ENCODE peak calls at places on chromosome 17, in ten cellular contexts. K is prostate gland, W is osteocyte, V is dorsolateral prefrontal cortex, G is heart left ventricle, S is heart right ventricle, Q is upper lobe of right lung, Z is HCT116, R is psoas muscle, I is hepatocyte. O is an unnamed sample.

GRCh38 chr17:54694287-54694887 is 206.3 kb upstream of the TOM1L1 start:
- DNase-seq in K (no peak), W (no peak), V (no peak), G (no peak), S (no peak), Q (no peak), Z (no peak), R (no peak), I (no peak), O (no peak)

GRCh38 chr17:42519546-42520444 is 16.2 kb upstream of the NAGLU start:
- DNase-seq in K (peak), W (peak), V (peak), G (peak), S (peak), Q (peak), Z (peak), R (peak), I (peak), O (peak)

GRCh38 chr17:67730706-67731105 is 13.0 kb downstream of the NOL11 start:
- DNase-seq in K (no peak), W (no peak), V (no peak), G (no peak), S (no peak), Q (no peak), Z (no peak), R (no peak), I (no peak), O (no peak)

GRCh38 chr17:75531724-75532090 is 6.2 kb downstream of the LLGL2 start:
- DNase-seq in K (no peak), W (no peak), V (no peak), G (no peak), S (no peak), Q (peak), Z (peak), R (no peak), I (peak), O (peak)

GRCh38 chr17:74123350-74123749 is 80.1 kb upstream of the RPL38 start:
- DNase-seq in K (no peak), W (no peak), V (peak), G (no peak), S (no peak), Q (peak), Z (no peak), R (no peak), I (no peak), O (no peak)

GRCh38 chr17:78273813-78274212 is 42.4 kb downstream of the TMEM235 start:
- DNase-seq in K (no peak), W (no peak), V (no peak), G (no peak), S (no peak), Q (no peak), Z (no peak), R (no peak), I (peak), O (no peak)

GRCh38 chr17:48107137-48108055 is at the start of gene SNX11:
- DNase-seq in K (peak), W (peak), V (peak), G (peak), S (peak), Q (peak), Z (peak), R (peak), I (peak), O (peak)

GRCh38 chr17:32503251-32504165 is 16.7 kb downstream of the CDK5R1 start:
- DNase-seq in K (no peak), W (no peak), V (no peak), G (no peak), S (no peak), Q (peak), Z (no peak), R (no peak), I (no peak), O (no peak)

GRCh38 chr17:76404976-76405563 is 20.7 kb downstream of the SPHK1 start:
- DNase-seq in K (no peak), W (no peak), V (no peak), G (no peak), S (peak), Q (no peak), Z (no peak), R (peak), I (no peak), O (no peak)

GRCh38 chr17:76416447-76416846 is 32.0 kb downstream of the SPHK1 start:
- DNase-seq in K (no peak), W (no peak), V (no peak), G (no peak), S (no peak), Q (peak), Z (no peak), R (no peak), I (no peak), O (no peak)

GRCh38 chr17:66040402-66040801 is 151.5 kb downstream of the CEP112 start:
- DNase-seq in K (no peak), W (no peak), V (no peak), G (no peak), S (peak), Q (no peak), Z (peak), R (no peak), I (no peak), O (peak)

GRCh38 chr17:45338023-45338781 is 21.4 kb upstream of the MAP3K14 start:
- DNase-seq in K (no peak), W (no peak), V (no peak), G (peak), S (peak), Q (peak), Z (no peak), R (peak), I (no peak), O (no peak)

GRCh38 chr17:52827526-52827925 is 669.0 kb upstream of the CA10 start:
- DNase-seq in K (peak), W (no peak), V (no peak), G (no peak), S (no peak), Q (no peak), Z (no peak), R (no peak), I (no peak), O (no peak)

GRCh38 chr17:66684256-66684655 is 150.7 kb upstream of the CACNG5 start:
- DNase-seq in K (no peak), W (peak), V (no peak), G (no peak), S (no peak), Q (no peak), Z (no peak), R (no peak), I (peak), O (no peak)

GRCh38 chr17:40310882-40311391 is 2.0 kb downstream of the RARA start:
- DNase-seq in K (no peak), W (no peak), V (no peak), G (peak), S (peak), Q (no peak), Z (no peak), R (peak), I (no peak), O (peak)

GRCh38 chr17:76635659-76636360 is 7.7 kb downstream of the ST6GALNAC1 start:
- DNase-seq in K (no peak), W (no peak), V (no peak), G (no peak), S (no peak), Q (no peak), Z (no peak), R (no peak), I (no peak), O (no peak)

GRCh38 chr17:76659928-76660614 is 16.5 kb upstream of the ST6GALNAC1 start:
- DNase-seq in K (no peak), W (no peak), V (no peak), G (no peak), S (no peak), Q (no peak), Z (no peak), R (no peak), I (no peak), O (peak)

GRCh38 chr17:41516147-41516827 is 2.4 kb downstream of the KRT15 start:
- DNase-seq in K (no peak), W (no peak), V (no peak), G (no peak), S (no peak), Q (no peak), Z (no peak), R (no peak), I (no peak), O (no peak)

GRCh38 chr17:73283841-73284282 is 22.2 kb upstream of the CPSF4L start:
- DNase-seq in K (no peak), W (no peak), V (no peak), G (peak), S (no peak), Q (no peak), Z (no peak), R (no peak), I (no peak), O (no peak)

GRCh38 chr17:53150101-53150698 is 672.5 kb upstream of the KIF2B start:
- DNase-seq in K (no peak), W (no peak), V (no peak), G (no peak), S (no peak), Q (no peak), Z (no peak), R (no peak), I (peak), O (no peak)

GRCh38 chr17:67628580-67629013 is 89.1 kb upstream of the NOL11 start:
- DNase-seq in K (no peak), W (no peak), V (no peak), G (no peak), S (peak), Q (peak), Z (no peak), R (no peak), I (no peak), O (no peak)

GRCh38 chr17:3969963-3970362 is 5.7 kb upstream of the ATP2A3 start:
- DNase-seq in K (no peak), W (no peak), V (no peak), G (no peak), S (no peak), Q (no peak), Z (no peak), R (no peak), I (no peak), O (no peak)

GRCh38 chr17:64418506-64419339 is 28.1 kb upstream of the PECAM1 start:
- DNase-seq in K (no peak), W (no peak), V (no peak), G (no peak), S (no peak), Q (peak), Z (peak), R (no peak), I (peak), O (peak)

GRCh38 chr17:74461646-74462045 is 4.8 kb upstream of the CD300A start:
- DNase-seq in K (no peak), W (no peak), V (no peak), G (no peak), S (no peak), Q (no peak), Z (no peak), R (no peak), I (no peak), O (no peak)

GRCh38 chr17:59353936-59354755 is 22.7 kb downstream of the YPEL2 start:
- DNase-seq in K (no peak), W (no peak), V (no peak), G (no peak), S (no peak), Q (no peak), Z (no peak), R (no peak), I (no peak), O (no peak)

GRCh38 chr17:47335101-47335936 is 11.6 kb downstream of the EFCAB13 start:
- DNase-seq in K (no peak), W (no peak), V (no peak), G (no peak), S (no peak), Q (no peak), Z (no peak), R (no peak), I (no peak), O (no peak)

GRCh38 chr17:65446838-65447526 is 114.5 kb downstream of the AXIN2 start:
- DNase-seq in K (no peak), W (no peak), V (no peak), G (no peak), S (no peak), Q (no peak), Z (no peak), R (peak), I (no peak), O (no peak)

GRCh38 chr17:41523787-41524186 is 4.3 kb downstream of the KRT19 start:
- DNase-seq in K (no peak), W (no peak), V (no peak), G (no peak), S (no peak), Q (no peak), Z (peak), R (no peak), I (no peak), O (peak)

DNA sequence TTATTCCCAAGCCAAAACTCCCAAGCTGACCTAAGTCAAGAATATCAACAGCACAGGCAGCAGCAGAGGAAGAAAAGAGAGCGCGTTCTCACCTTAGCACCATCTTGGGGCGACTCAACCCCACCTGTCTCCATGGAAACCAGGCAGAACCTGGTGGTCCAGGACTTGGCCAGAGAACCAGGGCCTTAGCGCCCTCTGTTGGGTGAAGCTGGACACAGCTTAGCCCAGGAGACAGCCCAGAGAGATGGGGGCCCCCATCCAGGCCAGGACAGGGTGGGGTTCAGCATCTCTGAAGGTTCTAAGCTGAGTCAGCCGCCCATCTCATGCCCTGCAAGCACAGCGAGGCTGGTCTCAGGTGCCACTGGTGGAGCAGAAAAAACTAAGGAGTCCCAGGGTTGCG is 60.1 kb upstream of the TMEM132E start:
- DNase-seq in K (no peak), W (no peak), V (no peak), G (no peak), S (no peak), Q (no peak), Z (no peak), R (no peak), I (no peak), O (peak)
- TF ChIP-seq CTCF in K (no peak), W (peak), V (no peak), G (peak), S (peak), Q (peak), Z (peak), R (no peak), I (peak), O (peak)

GRCh38 chr17:8163978-8164814 is 1.4 kb upstream of the VAMP2 start:
- DNase-seq in K (peak), W (no peak), V (peak), G (peak), S (peak), Q (peak), Z (no peak), R (peak), I (peak), O (no peak)

GRCh38 chr17:8161289-8162231 is 1.2 kb downstream of the VAMP2 start:
- DNase-seq in K (no peak), W (no peak), V (no peak), G (no peak), S (no peak), Q (peak), Z (no peak), R (peak), I (no peak), O (no peak)

GRCh38 chr17:8162997-8163977 is 539 bp upstream of the VAMP2 start:
- DNase-seq in K (no peak), W (no peak), V (no peak), G (peak), S (no peak), Q (peak), Z (no peak), R (peak), I (peak), O (no peak)

GRCh38 chr17:8160741-8161221 is 2.0 kb downstream of the VAMP2 start:
- DNase-seq in K (no peak), W (no peak), V (no peak), G (no peak), S (no peak), Q (peak), Z (no peak), R (peak), I (no peak), O (no peak)

DNA sequence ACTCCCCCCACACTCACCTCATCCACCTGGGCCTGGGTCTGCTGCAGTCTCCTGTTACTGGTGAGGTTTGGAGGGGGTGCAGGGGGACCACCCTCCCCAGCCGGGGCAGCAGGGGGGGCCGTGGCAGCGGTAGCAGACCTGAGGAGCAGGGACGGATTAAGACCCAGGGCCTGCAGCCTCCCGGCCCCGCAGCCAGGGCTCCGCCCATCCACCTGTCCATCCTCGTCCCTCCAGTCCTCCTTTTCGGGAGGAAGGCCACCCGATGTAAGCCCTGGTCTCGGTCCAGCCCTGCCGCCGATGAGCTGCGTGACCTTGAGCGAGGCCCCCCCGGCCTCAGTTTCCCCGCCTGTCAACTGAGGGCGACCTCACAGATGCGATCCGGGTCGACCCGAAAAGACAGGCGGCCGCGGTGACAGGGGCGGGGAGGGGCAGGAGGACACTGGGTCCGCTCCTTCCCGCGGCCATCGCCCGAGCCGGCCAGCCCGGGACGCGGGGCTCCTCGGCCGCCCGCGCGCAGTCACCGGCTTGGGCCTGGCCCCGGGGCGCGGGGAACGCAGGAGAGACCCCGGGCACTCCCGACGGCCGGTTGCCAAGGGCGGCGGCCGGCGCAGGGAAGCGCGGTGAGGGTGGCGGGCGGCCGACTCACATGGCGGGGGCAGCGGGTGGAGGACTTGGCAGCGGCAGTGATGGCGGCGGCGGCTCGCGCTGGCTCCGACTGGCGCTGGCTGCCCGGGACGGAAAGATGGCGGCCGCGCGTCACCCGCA is at the start of gene VAMP2:
- DNase-seq in K (peak), W (peak), V (peak), G (peak), S (peak), Q (peak), Z (no peak), R (peak), I (peak), O (peak)
- TF ChIP-seq CTCF in K (peak), W (no peak), V (no peak), G (no peak), S (no peak), Q (no peak), Z (peak), R (no peak), I (no peak), O (no peak)

DNA sequence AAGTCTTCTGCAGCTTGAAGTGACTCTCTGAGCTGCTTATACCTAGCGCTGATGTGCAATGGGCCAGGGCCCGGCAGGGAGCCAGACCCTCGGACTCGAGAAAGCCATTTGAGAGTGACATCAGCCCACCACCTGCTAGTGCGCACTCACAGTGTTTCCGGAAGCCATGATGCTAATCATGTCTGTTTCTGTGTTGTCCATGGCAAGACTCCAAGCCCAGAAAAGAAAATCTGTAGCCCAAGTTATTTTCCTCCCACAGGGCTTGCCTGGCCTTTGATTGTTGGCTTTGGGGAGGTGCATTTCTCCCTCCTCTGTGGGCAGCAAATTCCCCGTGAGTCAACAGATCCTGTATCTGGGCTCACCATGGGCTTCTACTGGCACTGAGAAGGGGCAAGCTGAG is 1.8 kb upstream of the CDRT4 start:
- DNase-seq in K (no peak), W (no peak), V (no peak), G (peak), S (peak), Q (no peak), Z (no peak), R (peak), I (no peak), O (no peak)
- TF ChIP-seq CTCF in K (no peak), W (no peak), V (no peak), G (no peak), S (no peak), Q (no peak), Z (no peak), R (no peak), I (no peak), O (no peak)

DNA sequence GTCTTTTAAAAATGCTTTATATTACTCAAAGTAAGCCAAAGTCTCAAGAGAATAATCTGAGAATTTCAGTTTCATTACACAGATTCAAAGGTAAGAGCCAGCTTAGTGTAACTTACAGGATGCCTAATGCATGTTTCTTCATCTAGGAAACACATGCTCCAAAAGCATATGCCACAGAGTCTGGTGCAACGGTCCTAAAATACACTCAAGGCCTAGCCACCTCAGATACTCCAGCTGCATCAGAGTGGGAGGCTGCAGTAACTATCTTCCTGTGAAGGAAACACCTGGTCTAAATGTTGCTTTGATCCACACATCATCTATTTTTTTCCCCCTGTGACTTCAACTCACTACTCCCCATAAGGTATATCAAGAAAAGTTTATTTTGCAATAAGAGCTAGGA is 51.6 kb upstream of the CORO6 start:
- DNase-seq in K (no peak), W (no peak), V (no peak), G (no peak), S (no peak), Q (no peak), Z (no peak), R (no peak), I (no peak), O (no peak)
- TF ChIP-seq CTCF in K (no peak), W (no peak), V (no peak), G (no peak), S (no peak), Q (no peak), Z (no peak), R (no peak), I (no peak), O (no peak)

O was measured in Calu3.